ENCODE peak calls at places on chromosome 9, in four cellular contexts. O, X, W and K are unnamed samples.

GRCh38 chr9:6506571-6506970 is 93.6 kb downstream of the UHRF2 start:
- DNase-seq in O (no peak), W (no peak), X (peak; percentile 48), K (no peak)

GRCh38 chr9:3735251-3735650 is 209.4 kb upstream of the RFX3 start:
- DNase-seq in W (no peak), X (no peak), O (no peak), K (no peak)

GRCh38 chr9:101966706-101967105 is 228.3 kb upstream of the GRIN3A start:
- DNase-seq in X (no peak), O (no peak), W (no peak), K (no peak)

GRCh38 chr9:87516222-87516930 is 18.7 kb downstream of the DAPK1 start:
- DNase-seq in O (no peak), W (peak; percentile 76), X (no peak), K (no peak)

GRCh38 chr9:130421154-130421801 is 23.5 kb upstream of the ASS1 start:
- DNase-seq in X (no peak), O (peak; percentile 51), W (peak; percentile 63), K (no peak)

GRCh38 chr9:127589955-127590370 is 22.1 kb upstream of the STXBP1 start:
- DNase-seq in O (peak; percentile 70), X (peak; percentile 77), W (peak; percentile 72), K (peak; percentile 68)

GRCh38 chr9:88527626-88528025 is 7.4 kb upstream of the NXNL2 start:
- DNase-seq in O (no peak), W (no peak), X (no peak), K (no peak)

GRCh38 chr9:73200694-73201432 is 49.2 kb downstream of the ANXA1 start:
- DNase-seq in X (peak; percentile 23), O (no peak), W (peak; percentile 42), K (peak; percentile 9)

GRCh38 chr9:118782790-118783463 is 586.3 kb downstream of the BRINP1 start:
- DNase-seq in O (no peak), W (no peak), X (no peak), K (no peak)

GRCh38 chr9:26219961-26220360 is 541.7 kb upstream of the TUSC1 start:
- DNase-seq in O (no peak), X (no peak), W (no peak), K (no peak)

GRCh38 chr9:96565684-96566360 is 53.8 kb downstream of the CDC14B start:
- DNase-seq in X (peak; percentile 34), O (no peak), W (peak; percentile 24), K (no peak)

GRCh38 chr9:642014-642413 is 199.5 kb upstream of the DMRT1 start:
- DNase-seq in O (no peak), W (no peak), X (no peak), K (no peak)

GRCh38 chr9:101582593-101582992 is 12.2 kb downstream of the PPP3R2 start:
- DNase-seq in O (no peak), W (no peak), X (peak; percentile 90), K (no peak)

GRCh38 chr9:97067490-97067889 is 28.5 kb upstream of the CTSV start:
- DNase-seq in X (no peak), O (no peak), W (no peak), K (no peak)

GRCh38 chr9:111179577-111179976 is 141.3 kb upstream of the LPAR1 start:
- DNase-seq in W (no peak), X (no peak), O (no peak), K (no peak)

GRCh38 chr9:18890372-18890771 is 142.6 kb downstream of the SAXO1 start:
- DNase-seq in W (no peak), O (no peak), X (peak; percentile 41), K (no peak)

GRCh38 chr9:96884443-96884842 is 30.1 kb upstream of the ZNF782 start:
- DNase-seq in W (peak; percentile 67), O (no peak), X (peak; percentile 82), K (no peak)

GRCh38 chr9:134955801-134956200 is 38.1 kb upstream of the FCN1 start:
- DNase-seq in O (no peak), W (no peak), X (no peak), K (no peak)

GRCh38 chr9:80775515-80775914 is 913.8 kb downstream of the TLE1 start:
- DNase-seq in W (peak; percentile 23), O (no peak), X (peak; percentile 62), K (no peak)

GRCh38 chr9:108095496-108095895 is 605.9 kb upstream of the KLF4 start:
- DNase-seq in W (no peak), O (no peak), X (no peak), K (no peak)

GRCh38 chr9:134928796-134929559 is 11.3 kb upstream of the FCN1 start:
- DNase-seq in W (no peak), X (no peak), O (no peak), K (no peak)

GRCh38 chr9:18294229-18294628 is 179.7 kb upstream of the ADAMTSL1 start:
- DNase-seq in X (no peak), W (no peak), O (no peak), K (no peak)

GRCh38 chr9:136338511-136338910 is 11.2 kb downstream of the GPSM1 start:
- DNase-seq in O (no peak), X (no peak), W (no peak), K (no peak)

GRCh38 chr9:26725573-26725972 is 167.0 kb downstream of the CAAP1 start:
- DNase-seq in W (no peak), X (no peak), O (no peak), K (no peak)

GRCh38 chr9:107734231-107735014 is 244.9 kb upstream of the KLF4 start:
- DNase-seq in W (no peak), O (no peak), X (peak; percentile 96), K (no peak)

GRCh38 chr9:3969846-3970245 is 330.0 kb downstream of the GLIS3 start:
- DNase-seq in W (no peak), O (no peak), X (no peak), K (no peak)

GRCh38 chr9:134304306-134304705 is 21.9 kb upstream of the RXRA start:
- DNase-seq in X (no peak), O (no peak), W (no peak), K (no peak)

GRCh38 chr9:135241381-135242380 is 154.2 kb downstream of the OLFM1 start:
- DNase-seq in O (peak; percentile 65), X (no peak), W (peak; percentile 37), K (no peak)

GRCh38 chr9:79403495-79403894 is 168.3 kb upstream of the TLE4 start:
- DNase-seq in W (no peak), O (no peak), X (no peak), K (no peak)

GRCh38 chr9:116303270-116303904 is 149.8 kb downstream of the PAPPA start:
- DNase-seq in O (no peak), W (no peak), X (no peak), K (no peak)

GRCh38 chr9:135888766-135889394 is 18.5 kb downstream of the CAMSAP1 start:
- DNase-seq in O (no peak), W (no peak), X (no peak), K (no peak)

GRCh38 chr9:110744753-110745522 is 76.3 kb downstream of the MUSK start:
- DNase-seq in X (peak; percentile 98), O (no peak), W (peak; percentile 82), K (no peak)

GRCh38 chr9:72954431-72955420 is 1.9 kb upstream of the ALDH1A1 start:
- DNase-seq in W (no peak), O (no peak), X (no peak), K (no peak)

GRCh38 chr9:99264070-99264469 is 42.0 kb downstream of the SEC61B start:
- DNase-seq in X (no peak), O (peak; percentile 44), W (peak; percentile 40), K (no peak)

GRCh38 chr9:112849363-112849922 is 41.2 kb downstream of the SLC46A2 start:
- DNase-seq in W (no peak), X (no peak), O (no peak), K (no peak)

GRCh38 chr9:7370378-7370777 is 429.2 kb downstream of the DMAC1 start:
- DNase-seq in X (no peak), O (no peak), W (no peak), K (no peak)

GRCh38 chr9:133738039-133738805 is at the start of gene SARDH:
- DNase-seq in X (peak; percentile 47), O (peak; percentile 95), W (peak; percentile 91), K (peak; percentile 59)

GRCh38 chr9:94198414-94198813 is 60.7 kb upstream of the ZNF169 start:
- DNase-seq in X (no peak), W (peak; percentile 43), O (no peak), K (no peak)
- H2BK120ac ChIP-seq in X (no peak overlapping the region), W (no peak overlapping the region), O (no peak overlapping the region), K (no peak overlapping the region)

GRCh38 chr9:128632066-128632465 is 24.6 kb downstream of the DYNC2I2 start:
- DNase-seq in W (no peak), X (no peak), O (no peak), K (no peak)

GRCh38 chr9:128634111-128634510 is 22.5 kb downstream of the DYNC2I2 start:
- DNase-seq in O (no peak), X (no peak), W (no peak), K (no peak)

GRCh38 chr9:128633601-128634000 is 23.0 kb downstream of the DYNC2I2 start:
- DNase-seq in W (no peak), O (no peak), X (no peak), K (no peak)

GRCh38 chr9:128632486-128632885 is 24.2 kb downstream of the DYNC2I2 start:
- DNase-seq in O (no peak), W (no peak), X (no peak), K (no peak)

DNA sequence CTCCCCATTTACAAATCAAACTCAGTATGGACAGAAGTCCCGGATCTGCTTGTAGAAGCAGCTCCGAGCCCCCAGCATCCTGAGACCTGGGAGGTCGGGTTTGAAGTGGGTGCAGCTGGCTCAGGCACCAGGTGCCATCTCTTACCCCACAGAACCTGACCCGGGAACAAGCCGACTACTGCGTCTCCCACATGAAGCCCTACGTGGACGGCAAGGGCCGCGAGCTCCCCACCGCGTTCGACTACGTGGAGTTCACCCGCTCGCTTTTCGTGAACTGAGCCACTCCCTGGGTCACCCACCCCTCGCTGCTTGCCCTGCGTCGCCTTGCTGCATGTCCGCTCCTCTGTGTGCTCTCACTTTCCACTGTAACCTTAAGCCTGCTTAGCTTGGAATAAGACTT is 23.6 kb downstream of the DYNC2I2 start:
- DNase-seq in X (no peak), O (no peak), W (no peak), K (no peak)
- H3K9ac ChIP-seq in X (no peak overlapping the region), O (no peak overlapping the region), W (no peak overlapping the region), K (no peak overlapping the region)

DNA sequence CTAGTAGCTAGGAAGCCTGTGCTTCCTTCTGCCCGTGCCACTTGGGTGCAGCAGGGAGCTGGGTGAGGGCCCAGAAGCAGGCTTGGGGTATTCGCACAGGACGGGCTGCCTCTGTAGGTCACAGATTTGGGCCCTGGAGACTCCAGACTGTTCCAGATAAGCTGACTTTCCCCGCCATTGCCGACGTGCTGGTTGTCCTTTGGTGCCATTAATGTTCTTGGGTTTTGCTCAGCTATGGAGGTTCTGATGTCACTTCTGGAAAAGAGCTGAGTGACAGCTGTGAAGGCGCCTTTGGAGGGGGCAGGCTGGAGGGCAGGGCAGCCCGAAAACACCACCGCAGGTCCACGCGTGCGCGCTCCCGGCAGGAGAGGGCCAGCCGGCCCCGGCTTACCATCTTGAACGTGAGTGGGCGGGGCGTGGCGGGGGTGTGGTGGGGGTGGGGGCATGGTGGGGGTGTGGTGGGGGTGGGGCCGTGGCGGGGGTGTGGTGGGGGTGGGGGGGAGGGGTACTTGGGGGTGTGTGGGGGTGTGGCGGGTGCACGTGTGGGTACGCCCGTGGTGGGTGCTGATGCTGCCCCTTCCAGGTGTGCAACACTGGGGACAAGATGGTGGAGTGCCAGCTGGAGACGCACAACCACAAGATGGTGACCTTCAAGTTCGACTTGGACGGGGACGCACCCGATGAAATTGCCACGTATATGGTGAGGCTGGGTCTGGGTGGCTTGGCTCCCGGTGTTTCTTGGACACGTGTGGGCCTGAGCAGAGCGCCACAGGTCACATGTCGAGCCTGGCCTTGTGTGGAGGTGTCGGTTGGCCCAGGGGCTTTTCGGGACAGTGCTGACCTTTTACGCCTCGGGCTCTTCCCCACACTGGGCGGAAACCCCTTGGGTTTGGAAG is 79.6 kb downstream of the WNK2 start:
- DNase-seq in X (no peak), O (no peak), W (no peak), K (no peak)
- H2BK120ac ChIP-seq in X (no peak overlapping the region), O (no peak overlapping the region), W (no peak overlapping the region), K (no peak overlapping the region)

GRCh38 chr9:129052592-129052991 is 16.2 kb downstream of the MIGA2 start:
- DNase-seq in O (no peak), W (no peak), X (no peak), K (no peak)
- H3K9ac ChIP-seq in O (no peak overlapping the region), W (no peak overlapping the region), X (no peak overlapping the region), K (no peak overlapping the region)